ENCODE peak calls at places on chromosomes 3 and 15, in eight cellular contexts. O is cardiac muscle cell; A is fibroblast of lung; D is psoas muscle; E is esophagus squamous epithelium; G is adrenal gland; F is CD4-positive, CD25-positive, alpha-beta regulatory T cell; Q is right cardiac atrium. U is an unnamed sample. For H3K4me1, the result is how much of the 10 kb centered on the place peaks cover.

GRCh38 chr15:22922003-22922402 is 58.2 kb downstream of the CYFIP1 start:
- DNase-seq in O (no peak), A (no peak), D (no peak), E (no peak), G (no peak), F (no peak), Q (no peak), U (no peak)

GRCh38 chr15:52076889-52077781 is 35.4 kb downstream of the BCL2L10 start:
- DNase-seq in O (no peak), A (peak), D (no peak), E (no peak), G (peak), F (no peak), Q (no peak), U (no peak)

GRCh38 chr15:99074446-99074845 is 30.4 kb upstream of the SYNM start:
- DNase-seq in O (no peak), A (no peak), D (no peak), E (no peak), G (no peak), F (no peak), Q (no peak), U (no peak)

GRCh38 chr3:52128118-52128683 is 26.0 kb downstream of the POC1A start:
- DNase-seq in O (peak), A (peak), D (peak), E (no peak), G (peak), F (no peak), Q (no peak), U (no peak)

GRCh38 chr3:194588236-194588635 is 45.0 kb downstream of the TMEM44 start:
- DNase-seq in O (no peak), A (no peak), D (no peak), E (no peak), G (no peak), F (no peak), Q (no peak), U (no peak)

GRCh38 chr3:59764131-59764530 is 714.3 kb upstream of the CFAP20DC start:
- DNase-seq in O (no peak), A (peak), D (no peak), E (no peak), G (no peak), F (no peak), Q (no peak), U (no peak)

GRCh38 chr3:53764376-53764775 is 81.8 kb downstream of the CHDH start:
- DNase-seq in O (no peak), A (no peak), D (no peak), E (no peak), G (no peak), F (no peak), Q (no peak), U (no peak)

GRCh38 chr3:66863205-66864135 is 134.6 kb upstream of the KBTBD8 start:
- DNase-seq in O (no peak), A (no peak), D (no peak), E (no peak), G (no peak), F (no peak), Q (no peak), U (no peak)

GRCh38 chr15:39165026-39165706 is 415.7 kb upstream of the THBS1 start:
- DNase-seq in O (no peak), A (peak), D (no peak), E (no peak), G (no peak), F (no peak), Q (no peak), U (no peak)

GRCh38 chr3:77392181-77392580 is 352.3 kb downstream of the ROBO2 start:
- DNase-seq in O (no peak), A (no peak), D (no peak), E (no peak), G (no peak), F (no peak), Q (no peak), U (no peak)

GRCh38 chr15:74889882-74890768 is at the start of gene MPI:
- DNase-seq in O (peak), A (peak), D (peak), E (no peak), G (peak), F (peak), Q (peak), U (peak)

GRCh38 chr3:166527325-166527724 is 690.1 kb upstream of the BCHE start:
- DNase-seq in O (no peak), A (peak), D (no peak), E (no peak), G (no peak), F (no peak), Q (no peak), U (no peak)

GRCh38 chr3:38617137-38617536 is 32.4 kb downstream of the SCN5A start:
- DNase-seq in O (no peak), A (no peak), D (no peak), E (no peak), G (no peak), F (no peak), Q (no peak), U (no peak)

GRCh38 chr15:30649952-30650929 is 24.3 kb downstream of the ARHGAP11B start:
- DNase-seq in O (no peak), A (no peak), D (no peak), E (no peak), G (no peak), F (peak), Q (no peak), U (no peak)

GRCh38 chr3:24505678-24506560 is 11.3 kb upstream of the THRB start:
- DNase-seq in O (no peak), A (no peak), D (no peak), E (no peak), G (no peak), F (no peak), Q (no peak), U (no peak)

GRCh38 chr3:22971497-22971896 is 231.6 kb upstream of the UBE2E2 start:
- DNase-seq in O (no peak), A (no peak), D (no peak), E (no peak), G (no peak), F (no peak), Q (no peak), U (no peak)

GRCh38 chr3:59818033-59818936 is 768.5 kb upstream of the CFAP20DC start:
- DNase-seq in O (no peak), A (peak), D (peak), E (no peak), G (peak), F (no peak), Q (peak), U (peak)

GRCh38 chr15:66870880-66871388 is 168.9 kb downstream of the SMAD6 start:
- DNase-seq in O (no peak), A (no peak), D (no peak), E (no peak), G (no peak), F (no peak), Q (no peak), U (no peak)

GRCh38 chr3:51340311-51340829 is 44.7 kb upstream of the MANF start:
- DNase-seq in O (no peak), A (peak), D (peak), E (no peak), G (peak), F (no peak), Q (peak), U (no peak)

GRCh38 chr3:181382656-181383055 is 329.1 kb upstream of the SOX2 start:
- DNase-seq in O (peak), A (no peak), D (no peak), E (no peak), G (no peak), F (no peak), Q (no peak), U (no peak)

GRCh38 chr15:69098688-69099087 is 61.7 kb upstream of the GLCE start:
- DNase-seq in O (no peak), A (no peak), D (no peak), E (no peak), G (no peak), F (no peak), Q (no peak), U (no peak)

GRCh38 chr15:22893081-22893480 is 54.6 kb downstream of the NIPA2 start:
- DNase-seq in O (no peak), A (no peak), D (no peak), E (no peak), G (no peak), F (no peak), Q (no peak), U (no peak)

GRCh38 chr3:125418306-125418705 is 43.2 kb upstream of the ZNF148 start:
- DNase-seq in O (no peak), A (no peak), D (no peak), E (no peak), G (no peak), F (no peak), Q (no peak), U (no peak)

GRCh38 chr3:111998661-111999641 is at the start of gene TAGLN3:
- DNase-seq in O (peak), A (peak), D (no peak), E (no peak), G (no peak), F (no peak), Q (no peak), U (no peak)

GRCh38 chr3:183824761-183825379 is 507 bp downstream of the MAP6D1 start:
- DNase-seq in O (peak), A (peak), D (peak), E (no peak), G (no peak), F (peak), Q (no peak), U (no peak)

GRCh38 chr3:51982352-51982837 is 940 bp upstream of the ACY1 start:
- DNase-seq in O (peak), A (no peak), D (peak), E (no peak), G (peak), F (peak), Q (no peak), U (no peak)

GRCh38 chr3:9750556-9751411 is 1.0 kb downstream of the OGG1 start:
- DNase-seq in O (no peak), A (peak), D (no peak), E (no peak), G (peak), F (peak), Q (no peak), U (no peak)

GRCh38 chr3:149657796-149658443 is at the start of gene WWTR1:
- DNase-seq in O (peak), A (peak), D (peak), E (peak), G (peak), F (peak), Q (peak), U (peak)

GRCh38 chr3:104548401-104548800 is 818.3 kb upstream of the ALCAM start:
- DNase-seq in O (no peak), A (no peak), D (no peak), E (no peak), G (no peak), F (no peak), Q (no peak), U (no peak)

GRCh38 chr3:31008986-31009385 is 114.5 kb upstream of the GADL1 start:
- DNase-seq in O (no peak), A (peak), D (no peak), E (no peak), G (no peak), F (peak), Q (no peak), U (no peak)

GRCh38 chr3:12954891-12955650 is 113.7 kb upstream of the RPL32 start:
- DNase-seq in O (no peak), A (peak), D (peak), E (no peak), G (peak), F (peak), Q (peak), U (peak)

GRCh38 chr3:138426211-138426610 is 8.2 kb upstream of the ESYT3 start:
- DNase-seq in O (peak), A (peak), D (no peak), E (no peak), G (no peak), F (no peak), Q (no peak), U (no peak)

GRCh38 chr15:84800365-84800806 is 16.8 kb upstream of the ALPK3 start:
- DNase-seq in O (no peak), A (no peak), D (no peak), E (no peak), G (no peak), F (no peak), Q (no peak), U (no peak)

GRCh38 chr15:80500021-80500420 is 95.8 kb downstream of the ARNT2 start:
- DNase-seq in O (no peak), A (no peak), D (no peak), E (no peak), G (no peak), F (no peak), Q (no peak), U (no peak)

GRCh38 chr3:134339331-134339730 is 34.9 kb downstream of the AMOTL2 start:
- DNase-seq in O (no peak), A (no peak), D (no peak), E (no peak), G (no peak), F (no peak), Q (no peak), U (no peak)

GRCh38 chr3:89606151-89606550 is 498.7 kb downstream of the EPHA3 start:
- DNase-seq in O (no peak), A (peak), D (no peak), E (no peak), G (no peak), F (no peak), Q (no peak), U (no peak)

GRCh38 chr3:17942856-17943255 is 200.4 kb upstream of the TBC1D5 start:
- DNase-seq in O (no peak), A (peak), D (no peak), E (no peak), G (no peak), F (no peak), Q (no peak), U (no peak)

GRCh38 chr15:58269455-58270414 is 131.6 kb downstream of the AQP9 start:
- DNase-seq in O (peak), A (peak), D (no peak), E (no peak), G (peak), F (peak), Q (no peak), U (peak)

GRCh38 chr3:126476976-126477330 is 1.3 kb upstream of the ZXDC start:
- DNase-seq in O (peak), A (no peak), D (peak), E (no peak), G (no peak), F (no peak), Q (no peak), U (no peak)

GRCh38 chr3:175965036-175965435 is 1105.9 kb downstream of the NAALADL2 start:
- DNase-seq in O (no peak), A (peak), D (no peak), E (no peak), G (no peak), F (no peak), Q (no peak), U (no peak)
- H3K27ac ChIP-seq in O (no peak), A (no peak), D (no peak), E (no peak), G (no peak), F (no peak), Q (no peak), U (no peak)

GRCh38 chr15:40441736-40442531 is 1.2 kb downstream of the BAHD1 start:
- DNase-seq in O (peak), A (no peak), D (no peak), E (no peak), G (no peak), F (no peak), Q (no peak), U (no peak)
- H3K4me1 ChIP-seq in O (under half), A (under half), D (under half), E (under half), G (half or more), F (half or more), Q (under half), U (under half)

DNA sequence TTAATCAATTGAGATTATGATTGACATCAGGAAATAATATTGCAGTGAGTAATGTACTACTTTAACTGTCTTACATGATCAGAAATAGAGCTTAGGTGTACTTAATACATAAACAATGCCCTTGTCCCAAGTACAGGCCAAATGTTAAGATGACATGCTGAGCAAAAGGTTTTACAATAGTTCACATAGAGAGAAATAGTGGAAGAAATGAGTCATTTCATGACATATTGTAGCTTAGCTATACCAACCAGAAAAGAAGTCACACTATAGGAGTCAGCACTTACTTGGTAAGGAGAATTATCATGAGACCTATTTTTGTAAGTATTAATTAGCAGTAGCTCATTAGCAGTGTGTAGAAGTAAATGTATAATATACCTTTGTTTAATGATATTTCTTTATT is 96.4 kb upstream of the NANOGP8 start:
- DNase-seq in O (no peak), A (peak), D (no peak), E (no peak), G (no peak), F (peak), Q (no peak), U (no peak)
- H3K4me3 ChIP-seq in O (no peak), A (no peak), D (no peak), E (no peak), G (no peak), F (no peak), Q (no peak), U (no peak)

GRCh38 chr15:101445562-101446526 is 43.7 kb downstream of the PCSK6 start:
- DNase-seq in O (no peak), A (peak), D (peak), E (no peak), G (no peak), F (no peak), Q (peak), U (peak)
- H3K27ac ChIP-seq in O (no peak), A (no peak), D (peak), E (no peak), G (no peak), F (no peak), Q (peak), U (no peak)

U was measured in tibial nerve.